ENCODE peak calls at places on chromosome 4, in four cellular contexts. One of them, this sample, is unnamed.

GRCh38 chr4:128477540-128477939 is 189.9 kb upstream of the PGRMC2 start:
- DNase-seq in psoas muscle: no peak
- DNase-seq in spleen: no peak
- DNase-seq in adipocyte: no peak
- DNase-seq in this sample: no peak

GRCh38 chr4:147582386-147583077 is 34.7 kb upstream of the TMEM184C start:
- DNase-seq in psoas muscle: no peak
- DNase-seq in spleen: no peak
- DNase-seq in adipocyte: no peak
- DNase-seq in this sample: no peak

GRCh38 chr4:5996641-5997040 is 21.6 kb downstream of the C4orf50 start:
- DNase-seq in psoas muscle: no peak
- DNase-seq in spleen: no peak
- DNase-seq in adipocyte: no peak
- DNase-seq in this sample: no peak

GRCh38 chr4:98780111-98780549 is 121.7 kb upstream of the TSPAN5 start:
- DNase-seq in psoas muscle: no peak
- DNase-seq in spleen: no peak
- DNase-seq in adipocyte: no peak
- DNase-seq in this sample: no peak

GRCh38 chr4:76640252-76640925 is 205.4 kb downstream of the SHROOM3 start:
- DNase-seq in psoas muscle: no peak
- DNase-seq in spleen: no peak
- DNase-seq in adipocyte: no peak
- DNase-seq in this sample: peak; percentile 77

GRCh38 chr4:22859318-22859717 is 166.6 kb downstream of the GBA3 start:
- DNase-seq in psoas muscle: no peak
- DNase-seq in spleen: no peak
- DNase-seq in adipocyte: no peak
- DNase-seq in this sample: no peak

GRCh38 chr4:52914051-52914605 is 52.0 kb downstream of the RASL11B start:
- DNase-seq in psoas muscle: no peak
- DNase-seq in spleen: no peak
- DNase-seq in adipocyte: peak; percentile 38
- DNase-seq in this sample: no peak

GRCh38 chr4:47551682-47552081 is 66.6 kb downstream of the ATP10D start:
- DNase-seq in psoas muscle: no peak
- DNase-seq in spleen: no peak
- DNase-seq in adipocyte: no peak
- DNase-seq in this sample: no peak

GRCh38 chr4:170990989-170991589 is 822.1 kb upstream of the GALNTL6 start:
- DNase-seq in psoas muscle: no peak
- DNase-seq in spleen: no peak
- DNase-seq in adipocyte: peak; percentile 71
- DNase-seq in this sample: no peak

GRCh38 chr4:117429061-117429460 is 343.7 kb upstream of the TRAM1L1 start:
- DNase-seq in psoas muscle: no peak
- DNase-seq in spleen: peak; percentile 59
- DNase-seq in adipocyte: no peak
- DNase-seq in this sample: no peak

GRCh38 chr4:80125252-80126177 is 52.5 kb upstream of the ANTXR2 start:
- DNase-seq in psoas muscle: no peak
- DNase-seq in spleen: no peak
- DNase-seq in adipocyte: peak; percentile 68
- DNase-seq in this sample: no peak

GRCh38 chr4:58139269-58139668 is 1029.1 kb upstream of the IGFBP7 start:
- DNase-seq in psoas muscle: no peak
- DNase-seq in spleen: no peak
- DNase-seq in adipocyte: no peak
- DNase-seq in this sample: no peak

GRCh38 chr4:85222561-85222960 is 252.4 kb upstream of the ARHGAP24 start:
- DNase-seq in psoas muscle: no peak
- DNase-seq in spleen: no peak
- DNase-seq in adipocyte: no peak
- DNase-seq in this sample: no peak

GRCh38 chr4:71768123-71768522 is 15.8 kb downstream of the GC start:
- DNase-seq in psoas muscle: no peak
- DNase-seq in spleen: peak; percentile 78
- DNase-seq in adipocyte: no peak
- DNase-seq in this sample: no peak

GRCh38 chr4:16588170-16588569 is 310.3 kb downstream of the LDB2 start:
- DNase-seq in psoas muscle: no peak
- DNase-seq in spleen: no peak
- DNase-seq in adipocyte: no peak
- DNase-seq in this sample: no peak

GRCh38 chr4:173448557-173448918 is 49.6 kb upstream of the SCRG1 start:
- DNase-seq in psoas muscle: no peak
- DNase-seq in spleen: no peak
- DNase-seq in adipocyte: peak; percentile 9
- DNase-seq in this sample: no peak

GRCh38 chr4:8191136-8191747 is 7.8 kb upstream of the SH3TC1 start:
- DNase-seq in psoas muscle: peak; percentile 77
- DNase-seq in spleen: peak; percentile 89
- DNase-seq in adipocyte: no peak
- DNase-seq in this sample: peak; percentile 85

GRCh38 chr4:124647599-124647998 is 64.9 kb downstream of the ANKRD50 start:
- DNase-seq in psoas muscle: no peak
- DNase-seq in spleen: no peak
- DNase-seq in adipocyte: no peak
- DNase-seq in this sample: no peak

GRCh38 chr4:54102747-54103146 is 2.8 kb downstream of the GSX2 start:
- DNase-seq in psoas muscle: no peak
- DNase-seq in spleen: no peak
- DNase-seq in adipocyte: no peak
- DNase-seq in this sample: no peak

GRCh38 chr4:54103190-54103574 is 3.2 kb downstream of the GSX2 start:
- DNase-seq in psoas muscle: no peak
- DNase-seq in spleen: no peak
- DNase-seq in adipocyte: no peak
- DNase-seq in this sample: no peak

GRCh38 chr4:54099959-54100606 is at the start of gene GSX2:
- DNase-seq in psoas muscle: peak; percentile 63
- DNase-seq in spleen: peak; percentile 70
- DNase-seq in adipocyte: peak; percentile 70
- DNase-seq in this sample: no peak

GRCh38 chr4:54100607-54101189 is 735 bp downstream of the GSX2 start:
- DNase-seq in psoas muscle: no peak
- DNase-seq in spleen: peak; percentile 71
- DNase-seq in adipocyte: peak; percentile 45
- DNase-seq in this sample: no peak

DNA sequence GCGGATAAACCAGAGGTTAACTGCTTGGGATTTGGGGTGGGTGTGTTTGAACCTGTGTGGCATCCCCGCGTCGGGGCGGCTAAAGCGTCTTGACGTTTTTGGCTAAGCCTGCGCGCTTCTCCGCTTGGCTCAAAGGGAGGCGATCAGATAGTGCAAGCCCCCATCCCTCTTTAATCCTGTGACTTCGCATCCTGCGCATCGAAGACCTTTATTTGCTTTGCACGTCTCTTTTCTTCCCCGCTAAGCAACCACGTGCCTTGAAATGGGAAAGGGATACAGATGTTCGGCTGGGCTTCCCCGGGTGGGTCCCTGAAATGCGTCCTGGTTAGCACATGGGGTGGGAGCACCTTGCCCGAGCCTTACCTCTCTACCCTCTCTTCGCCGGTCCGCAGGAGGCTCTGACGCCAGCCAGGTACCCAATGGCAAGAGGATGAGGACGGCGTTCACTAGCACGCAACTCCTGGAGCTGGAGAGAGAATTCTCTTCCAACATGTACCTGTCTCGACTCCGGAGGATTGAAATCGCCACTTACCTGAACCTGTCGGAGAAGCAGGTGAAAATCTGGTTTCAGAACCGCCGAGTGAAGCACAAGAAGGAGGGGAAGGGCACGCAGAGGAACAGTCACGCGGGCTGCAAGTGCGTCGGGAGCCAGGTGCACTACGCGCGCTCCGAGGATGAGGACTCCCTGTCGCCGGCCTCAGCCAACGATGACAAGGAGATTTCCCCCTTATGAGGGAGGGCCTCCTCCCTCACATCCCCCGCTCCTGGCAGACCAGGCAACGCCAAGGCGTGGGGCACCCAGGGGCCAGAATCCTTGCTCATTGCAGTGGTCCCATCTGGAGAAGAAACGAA is 1.5 kb downstream of the GSX2 start:
- DNase-seq in psoas muscle: no peak
- DNase-seq in spleen: no peak
- DNase-seq in adipocyte: no peak
- DNase-seq in this sample: no peak
- H3K4me1 ChIP-seq in psoas muscle: peaks cover 13% of the 10 kb centered on the region
- H3K4me1 ChIP-seq in spleen: peaks cover 17% of the 10 kb centered on the region
- H3K4me1 ChIP-seq in adipocyte: peaks cover 27% of the 10 kb centered on the region
- H3K4me1 ChIP-seq in this sample: peaks cover 39% of the 10 kb centered on the region

GRCh38 chr4:87130985-87131753 is 89.2 kb downstream of the KLHL8 start:
- DNase-seq in psoas muscle: no peak
- DNase-seq in spleen: no peak
- DNase-seq in adipocyte: no peak
- DNase-seq in this sample: no peak
- H3K4me1 ChIP-seq in psoas muscle: peaks cover 8% of the 10 kb centered on the region
- H3K4me1 ChIP-seq in spleen: no peaks in the 10 kb centered on the region
- H3K4me1 ChIP-seq in adipocyte: no peaks in the 10 kb centered on the region
- H3K4me1 ChIP-seq in this sample: no peaks in the 10 kb centered on the region

GRCh38 chr4:159593651-159594050 is 490.8 kb downstream of the RAPGEF2 start:
- DNase-seq in psoas muscle: no peak
- DNase-seq in spleen: no peak
- DNase-seq in adipocyte: no peak
- DNase-seq in this sample: no peak
- H3K4me1 ChIP-seq in psoas muscle: no peaks in the 10 kb centered on the region
- H3K4me1 ChIP-seq in spleen: no peaks in the 10 kb centered on the region
- H3K4me1 ChIP-seq in adipocyte: no peaks in the 10 kb centered on the region
- H3K4me1 ChIP-seq in this sample: no peaks in the 10 kb centered on the region

GRCh38 chr4:153257966-153258365 is 53.7 kb downstream of the TRIM2 start:
- DNase-seq in psoas muscle: no peak
- DNase-seq in spleen: no peak
- DNase-seq in adipocyte: no peak
- DNase-seq in this sample: no peak

GRCh38 chr4:153260553-153261306 is 56.5 kb downstream of the TRIM2 start:
- DNase-seq in psoas muscle: no peak
- DNase-seq in spleen: no peak
- DNase-seq in adipocyte: peak; percentile 63
- DNase-seq in this sample: no peak

GRCh38 chr4:153260152-153260551 is 55.9 kb downstream of the TRIM2 start:
- DNase-seq in psoas muscle: no peak
- DNase-seq in spleen: no peak
- DNase-seq in adipocyte: peak; percentile 18
- DNase-seq in this sample: no peak

GRCh38 chr4:153258750-153259149 is 54.5 kb downstream of the TRIM2 start:
- DNase-seq in psoas muscle: no peak
- DNase-seq in spleen: no peak
- DNase-seq in adipocyte: no peak
- DNase-seq in this sample: no peak

GRCh38 chr4:153259679-153260078 is 55.4 kb downstream of the TRIM2 start:
- DNase-seq in psoas muscle: no peak
- DNase-seq in spleen: no peak
- DNase-seq in adipocyte: peak; percentile 46
- DNase-seq in this sample: no peak
- H3K4me1 ChIP-seq in psoas muscle: no peaks in the 10 kb centered on the region
- H3K4me1 ChIP-seq in spleen: no peaks in the 10 kb centered on the region
- H3K4me1 ChIP-seq in adipocyte: peaks cover 8% of the 10 kb centered on the region
- H3K4me1 ChIP-seq in this sample: no peaks in the 10 kb centered on the region

GRCh38 chr4:105631818-105632400 is 76.6 kb downstream of the INTS12 start:
- DNase-seq in psoas muscle: no peak
- DNase-seq in spleen: no peak
- DNase-seq in adipocyte: peak; percentile 50
- DNase-seq in this sample: no peak
- H3K4me1 ChIP-seq in psoas muscle: peaks cover 12% of the 10 kb centered on the region
- H3K4me1 ChIP-seq in spleen: no peaks in the 10 kb centered on the region
- H3K4me1 ChIP-seq in adipocyte: peaks cover 6% of the 10 kb centered on the region
- H3K4me1 ChIP-seq in this sample: peaks cover 28% of the 10 kb centered on the region

GRCh38 chr4:87029356-87029755 is 94.5 kb downstream of the AFF1 start:
- DNase-seq in psoas muscle: no peak
- DNase-seq in spleen: no peak
- DNase-seq in adipocyte: no peak
- DNase-seq in this sample: no peak

GRCh38 chr4:87024181-87024580 is 89.4 kb downstream of the AFF1 start:
- DNase-seq in psoas muscle: no peak
- DNase-seq in spleen: no peak
- DNase-seq in adipocyte: no peak
- DNase-seq in this sample: no peak

GRCh38 chr4:87025614-87026041 is 90.8 kb downstream of the AFF1 start:
- DNase-seq in psoas muscle: no peak
- DNase-seq in spleen: no peak
- DNase-seq in adipocyte: no peak
- DNase-seq in this sample: no peak

GRCh38 chr4:87026795-87027495 is 92.1 kb downstream of the AFF1 start:
- DNase-seq in psoas muscle: no peak
- DNase-seq in spleen: no peak
- DNase-seq in adipocyte: no peak
- DNase-seq in this sample: no peak

GRCh38 chr4:87025023-87025613 is 90.3 kb downstream of the AFF1 start:
- DNase-seq in psoas muscle: no peak
- DNase-seq in spleen: no peak
- DNase-seq in adipocyte: no peak
- DNase-seq in this sample: no peak
- H3K4me1 ChIP-seq in psoas muscle: peaks cover 89% of the 10 kb centered on the region
- H3K4me1 ChIP-seq in spleen: peaks cover 43% of the 10 kb centered on the region
- H3K4me1 ChIP-seq in adipocyte: peaks cover 42% of the 10 kb centered on the region
- H3K4me1 ChIP-seq in this sample: peaks cover 83% of the 10 kb centered on the region